ENCODE peak calls at places on chromosomes 12 and 14, in six cellular contexts. One of them, this sample, is unnamed. For H3K9me3, the result is how much of the 10 kb centered on the place peaks cover.

GRCh38 chr12:88052686-88053085 is 23.5 kb upstream of the C12orf50 start:
- DNase-seq in AG04450: peak
- DNase-seq in CD4-positive, alpha-beta T cell: no peak
- DNase-seq in fibroblast of lung: peak
- DNase-seq in heart right ventricle: no peak
- DNase-seq in lung: no peak
- DNase-seq in this sample: no peak

GRCh38 chr12:23760495-23760894 is 189.0 kb downstream of the SOX5 start:
- DNase-seq in AG04450: no peak
- DNase-seq in CD4-positive, alpha-beta T cell: no peak
- DNase-seq in fibroblast of lung: no peak
- DNase-seq in heart right ventricle: no peak
- DNase-seq in lung: no peak
- DNase-seq in this sample: no peak

GRCh38 chr14:104879201-104879982 is 14.3 kb downstream of the CEP170B start:
- DNase-seq in AG04450: no peak
- DNase-seq in CD4-positive, alpha-beta T cell: no peak
- DNase-seq in fibroblast of lung: no peak
- DNase-seq in heart right ventricle: no peak
- DNase-seq in lung: no peak
- DNase-seq in this sample: no peak

GRCh38 chr14:21070610-21071224 is 613 bp downstream of the ARHGEF40 start:
- DNase-seq in AG04450: no peak
- DNase-seq in CD4-positive, alpha-beta T cell: no peak
- DNase-seq in fibroblast of lung: peak
- DNase-seq in heart right ventricle: peak
- DNase-seq in lung: no peak
- DNase-seq in this sample: no peak

GRCh38 chr14:29810657-29811056 is 117.0 kb downstream of the PRKD1 start:
- DNase-seq in AG04450: no peak
- DNase-seq in CD4-positive, alpha-beta T cell: no peak
- DNase-seq in fibroblast of lung: peak
- DNase-seq in heart right ventricle: peak
- DNase-seq in lung: no peak
- DNase-seq in this sample: no peak

GRCh38 chr14:41362134-41362533 is 244.5 kb upstream of the LRFN5 start:
- DNase-seq in AG04450: no peak
- DNase-seq in CD4-positive, alpha-beta T cell: no peak
- DNase-seq in fibroblast of lung: no peak
- DNase-seq in heart right ventricle: no peak
- DNase-seq in lung: no peak
- DNase-seq in this sample: no peak

GRCh38 chr14:64758711-64759554 is 54.7 kb downstream of the PLEKHG3 start:
- DNase-seq in AG04450: peak
- DNase-seq in CD4-positive, alpha-beta T cell: no peak
- DNase-seq in fibroblast of lung: peak
- DNase-seq in heart right ventricle: peak
- DNase-seq in lung: no peak
- DNase-seq in this sample: no peak

GRCh38 chr14:76123426-76124095 is 28.2 kb upstream of the GPATCH2L start:
- DNase-seq in AG04450: no peak
- DNase-seq in CD4-positive, alpha-beta T cell: no peak
- DNase-seq in fibroblast of lung: no peak
- DNase-seq in heart right ventricle: no peak
- DNase-seq in lung: no peak
- DNase-seq in this sample: no peak

GRCh38 chr14:72892879-72893635 is 844 bp downstream of the DPF3 start:
- DNase-seq in AG04450: no peak
- DNase-seq in CD4-positive, alpha-beta T cell: peak
- DNase-seq in fibroblast of lung: no peak
- DNase-seq in heart right ventricle: no peak
- DNase-seq in lung: no peak
- DNase-seq in this sample: no peak

GRCh38 chr12:120656008-120656407 is 15.6 kb downstream of the CABP1 start:
- DNase-seq in AG04450: no peak
- DNase-seq in CD4-positive, alpha-beta T cell: no peak
- DNase-seq in fibroblast of lung: no peak
- DNase-seq in heart right ventricle: no peak
- DNase-seq in lung: no peak
- DNase-seq in this sample: no peak

GRCh38 chr14:23104591-23105347 is at the start of gene CIROP:
- DNase-seq in AG04450: no peak
- DNase-seq in CD4-positive, alpha-beta T cell: no peak
- DNase-seq in fibroblast of lung: peak
- DNase-seq in heart right ventricle: no peak
- DNase-seq in lung: no peak
- DNase-seq in this sample: no peak

GRCh38 chr12:112005419-112006395 is 7.3 kb downstream of the TMEM116 start:
- DNase-seq in AG04450: no peak
- DNase-seq in CD4-positive, alpha-beta T cell: no peak
- DNase-seq in fibroblast of lung: peak
- DNase-seq in heart right ventricle: no peak
- DNase-seq in lung: peak
- DNase-seq in this sample: no peak

GRCh38 chr12:126747530-126748149 is 1519.3 kb upstream of the TMEM132C start:
- DNase-seq in AG04450: no peak
- DNase-seq in CD4-positive, alpha-beta T cell: peak
- DNase-seq in fibroblast of lung: no peak
- DNase-seq in heart right ventricle: peak
- DNase-seq in lung: peak
- DNase-seq in this sample: peak

GRCh38 chr12:28517101-28517500 is 326.8 kb downstream of the CCDC91 start:
- DNase-seq in AG04450: no peak
- DNase-seq in CD4-positive, alpha-beta T cell: no peak
- DNase-seq in fibroblast of lung: no peak
- DNase-seq in heart right ventricle: no peak
- DNase-seq in lung: no peak
- DNase-seq in this sample: no peak

GRCh38 chr12:105561981-105562726 is 231.7 kb downstream of the C12orf75 start:
- DNase-seq in AG04450: peak
- DNase-seq in CD4-positive, alpha-beta T cell: no peak
- DNase-seq in fibroblast of lung: peak
- DNase-seq in heart right ventricle: peak
- DNase-seq in lung: peak
- DNase-seq in this sample: no peak

GRCh38 chr14:94088516-94088915 is 7.4 kb downstream of the IFI27L1 start:
- DNase-seq in AG04450: no peak
- DNase-seq in CD4-positive, alpha-beta T cell: no peak
- DNase-seq in fibroblast of lung: no peak
- DNase-seq in heart right ventricle: no peak
- DNase-seq in lung: no peak
- DNase-seq in this sample: no peak

GRCh38 chr12:118068361-118068958 is 7.5 kb upstream of the WSB2 start:
- DNase-seq in AG04450: no peak
- DNase-seq in CD4-positive, alpha-beta T cell: no peak
- DNase-seq in fibroblast of lung: no peak
- DNase-seq in heart right ventricle: no peak
- DNase-seq in lung: no peak
- DNase-seq in this sample: no peak

GRCh38 chr12:6167327-6168280 is 32.6 kb upstream of the CD9 start:
- DNase-seq in AG04450: peak
- DNase-seq in CD4-positive, alpha-beta T cell: no peak
- DNase-seq in fibroblast of lung: peak
- DNase-seq in heart right ventricle: peak
- DNase-seq in lung: peak
- DNase-seq in this sample: no peak

GRCh38 chr12:88471641-88472040 is 108.6 kb downstream of the KITLG start:
- DNase-seq in AG04450: no peak
- DNase-seq in CD4-positive, alpha-beta T cell: no peak
- DNase-seq in fibroblast of lung: peak
- DNase-seq in heart right ventricle: peak
- DNase-seq in lung: no peak
- DNase-seq in this sample: no peak

GRCh38 chr12:49296034-49296835 is 1.3 kb downstream of the PRPH start:
- DNase-seq in AG04450: no peak
- DNase-seq in CD4-positive, alpha-beta T cell: peak
- DNase-seq in fibroblast of lung: no peak
- DNase-seq in heart right ventricle: no peak
- DNase-seq in lung: peak
- DNase-seq in this sample: peak

GRCh38 chr12:62654558-62655241 is 188.1 kb downstream of the MON2 start:
- DNase-seq in AG04450: no peak
- DNase-seq in CD4-positive, alpha-beta T cell: no peak
- DNase-seq in fibroblast of lung: no peak
- DNase-seq in heart right ventricle: no peak
- DNase-seq in lung: no peak
- DNase-seq in this sample: no peak

GRCh38 chr14:60008042-60008441 is 83.7 kb upstream of the PCNX4 start:
- DNase-seq in AG04450: no peak
- DNase-seq in CD4-positive, alpha-beta T cell: no peak
- DNase-seq in fibroblast of lung: peak
- DNase-seq in heart right ventricle: no peak
- DNase-seq in lung: no peak
- DNase-seq in this sample: no peak

GRCh38 chr12:70154960-70155589 is 88.2 kb upstream of the CNOT2 start:
- DNase-seq in AG04450: no peak
- DNase-seq in CD4-positive, alpha-beta T cell: no peak
- DNase-seq in fibroblast of lung: peak
- DNase-seq in heart right ventricle: no peak
- DNase-seq in lung: no peak
- DNase-seq in this sample: no peak

GRCh38 chr14:21913759-21914158 is 240.1 kb upstream of the OR4E1 start:
- DNase-seq in AG04450: peak
- DNase-seq in CD4-positive, alpha-beta T cell: peak
- DNase-seq in fibroblast of lung: peak
- DNase-seq in heart right ventricle: peak
- DNase-seq in lung: peak
- DNase-seq in this sample: peak

GRCh38 chr14:105878554-105878953 is 352.2 kb downstream of the TMEM121 start:
- DNase-seq in AG04450: no peak
- DNase-seq in CD4-positive, alpha-beta T cell: no peak
- DNase-seq in fibroblast of lung: no peak
- DNase-seq in heart right ventricle: no peak
- DNase-seq in lung: no peak
- DNase-seq in this sample: no peak

GRCh38 chr14:105879503-105879866 is 353.1 kb downstream of the TMEM121 start:
- DNase-seq in AG04450: no peak
- DNase-seq in CD4-positive, alpha-beta T cell: peak
- DNase-seq in fibroblast of lung: no peak
- DNase-seq in heart right ventricle: no peak
- DNase-seq in lung: no peak
- DNase-seq in this sample: peak

GRCh38 chr14:105880616-105881015 is 354.2 kb downstream of the TMEM121 start:
- DNase-seq in AG04450: no peak
- DNase-seq in CD4-positive, alpha-beta T cell: peak
- DNase-seq in fibroblast of lung: no peak
- DNase-seq in heart right ventricle: no peak
- DNase-seq in lung: no peak
- DNase-seq in this sample: peak

GRCh38 chr14:105881021-105881930 is 354.9 kb downstream of the TMEM121 start:
- DNase-seq in AG04450: no peak
- DNase-seq in CD4-positive, alpha-beta T cell: peak
- DNase-seq in fibroblast of lung: no peak
- DNase-seq in heart right ventricle: no peak
- DNase-seq in lung: no peak
- DNase-seq in this sample: peak

GRCh38 chr14:105879867-105880561 is 353.6 kb downstream of the TMEM121 start:
- DNase-seq in AG04450: no peak
- DNase-seq in CD4-positive, alpha-beta T cell: peak
- DNase-seq in fibroblast of lung: no peak
- DNase-seq in heart right ventricle: no peak
- DNase-seq in lung: no peak
- DNase-seq in this sample: peak
- H3K9me3 ChIP-seq in AG04450: half or more
- H3K9me3 ChIP-seq in CD4-positive, alpha-beta T cell: under half
- H3K9me3 ChIP-seq in fibroblast of lung: under half
- H3K9me3 ChIP-seq in heart right ventricle: under half
- H3K9me3 ChIP-seq in lung: under half
- H3K9me3 ChIP-seq in this sample: under half

GRCh38 chr12:34392741-34393085 is 370.4 kb downstream of the ALG10 start:
- DNase-seq in AG04450: no peak
- DNase-seq in CD4-positive, alpha-beta T cell: peak
- DNase-seq in fibroblast of lung: no peak
- DNase-seq in heart right ventricle: no peak
- DNase-seq in lung: no peak
- DNase-seq in this sample: peak
- H3K9me3 ChIP-seq in AG04450: half or more
- H3K9me3 ChIP-seq in CD4-positive, alpha-beta T cell: under half
- H3K9me3 ChIP-seq in fibroblast of lung: under half
- H3K9me3 ChIP-seq in heart right ventricle: under half
- H3K9me3 ChIP-seq in lung: under half
- H3K9me3 ChIP-seq in this sample: under half

GRCh38 chr14:28488658-28489057 is 277.9 kb upstream of the FOXG1 start:
- DNase-seq in AG04450: no peak
- DNase-seq in CD4-positive, alpha-beta T cell: no peak
- DNase-seq in fibroblast of lung: no peak
- DNase-seq in heart right ventricle: no peak
- DNase-seq in lung: no peak
- DNase-seq in this sample: no peak

DNA sequence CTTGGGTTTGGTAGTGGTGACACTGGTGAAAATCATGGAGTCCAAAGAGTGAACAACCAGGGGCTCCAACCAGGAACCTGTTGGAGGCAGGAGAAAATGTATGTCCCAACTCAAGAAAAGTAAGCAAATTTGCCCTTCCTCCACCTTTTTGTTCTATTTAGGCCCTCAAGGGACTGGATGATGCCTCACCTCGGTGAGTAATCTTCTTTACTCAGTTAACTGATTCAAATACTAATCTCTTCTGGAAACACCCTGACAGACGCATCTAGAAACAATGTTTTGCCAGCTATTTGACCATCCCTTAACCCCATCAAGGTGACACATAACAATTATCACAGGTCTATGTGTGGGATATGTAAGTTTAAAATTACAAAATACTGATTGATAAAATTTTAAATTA is 272.4 kb upstream of the FOXG1 start:
- DNase-seq in AG04450: no peak
- DNase-seq in CD4-positive, alpha-beta T cell: no peak
- DNase-seq in fibroblast of lung: no peak
- DNase-seq in heart right ventricle: no peak
- DNase-seq in lung: no peak
- DNase-seq in this sample: no peak
- H3K9me3 ChIP-seq in AG04450: under half
- H3K9me3 ChIP-seq in CD4-positive, alpha-beta T cell: under half
- H3K9me3 ChIP-seq in fibroblast of lung: under half
- H3K9me3 ChIP-seq in heart right ventricle: under half
- H3K9me3 ChIP-seq in lung: under half
- H3K9me3 ChIP-seq in this sample: under half

GRCh38 chr14:52179151-52179790 is 88.2 kb upstream of the PTGDR start:
- DNase-seq in AG04450: no peak
- DNase-seq in CD4-positive, alpha-beta T cell: no peak
- DNase-seq in fibroblast of lung: no peak
- DNase-seq in heart right ventricle: no peak
- DNase-seq in lung: no peak
- DNase-seq in this sample: no peak

GRCh38 chr14:52175982-52176502 is 91.5 kb upstream of the PTGDR start:
- DNase-seq in AG04450: no peak
- DNase-seq in CD4-positive, alpha-beta T cell: no peak
- DNase-seq in fibroblast of lung: no peak
- DNase-seq in heart right ventricle: no peak
- DNase-seq in lung: no peak
- DNase-seq in this sample: no peak
- H3K9me3 ChIP-seq in AG04450: under half
- H3K9me3 ChIP-seq in CD4-positive, alpha-beta T cell: under half
- H3K9me3 ChIP-seq in fibroblast of lung: under half
- H3K9me3 ChIP-seq in heart right ventricle: under half
- H3K9me3 ChIP-seq in lung: under half
- H3K9me3 ChIP-seq in this sample: under half

GRCh38 chr14:25518347-25518746 is 468.4 kb upstream of the STXBP6 start:
- DNase-seq in AG04450: no peak
- DNase-seq in CD4-positive, alpha-beta T cell: no peak
- DNase-seq in fibroblast of lung: no peak
- DNase-seq in heart right ventricle: no peak
- DNase-seq in lung: no peak
- DNase-seq in this sample: no peak
- H3K9me3 ChIP-seq in AG04450: under half
- H3K9me3 ChIP-seq in CD4-positive, alpha-beta T cell: under half
- H3K9me3 ChIP-seq in fibroblast of lung: under half
- H3K9me3 ChIP-seq in heart right ventricle: under half
- H3K9me3 ChIP-seq in lung: under half
- H3K9me3 ChIP-seq in this sample: under half

GRCh38 chr12:53964315-53964713 is 8.6 kb upstream of the HOXC11 start:
- DNase-seq in AG04450: no peak
- DNase-seq in CD4-positive, alpha-beta T cell: no peak
- DNase-seq in fibroblast of lung: no peak
- DNase-seq in heart right ventricle: no peak
- DNase-seq in lung: no peak
- DNase-seq in this sample: no peak
- H3K9me3 ChIP-seq in AG04450: under half
- H3K9me3 ChIP-seq in CD4-positive, alpha-beta T cell: under half
- H3K9me3 ChIP-seq in fibroblast of lung: under half
- H3K9me3 ChIP-seq in heart right ventricle: under half
- H3K9me3 ChIP-seq in lung: under half
- H3K9me3 ChIP-seq in this sample: under half

This sample was measured in T-helper 17 cell.